ENCODE peak calls at places on chromosomes 12 and 14, in six cellular contexts. D, Y, G, J, H and E are unnamed samples.

GRCh38 chr12:131020326-131020725 is 66.6 kb downstream of the ADGRD1 start:
- DNase-seq in D (no peak), Y (no peak), J (no peak), G (no peak), H (no peak), E (no peak)

GRCh38 chr14:91586451-91586850 is 76.3 kb upstream of the PPP4R3A start:
- DNase-seq in D (no peak), Y (no peak), H (no peak), G (no peak), J (no peak), E (no peak)

GRCh38 chr14:65096323-65097089 is 5.8 kb downstream of the MAX start:
- DNase-seq in Y (no peak), G (peak; percentile 27), J (no peak), H (no peak), D (no peak), E (no peak)

GRCh38 chr12:111685322-111685810 is 390 bp downstream of the BRAP start:
- DNase-seq in D (no peak), G (no peak), H (peak; percentile 12), Y (no peak), J (no peak), E (no peak)

GRCh38 chr12:115451785-115452736 is 768.1 kb upstream of the TBX3 start:
- DNase-seq in D (peak; percentile 66), G (peak; percentile 49), Y (no peak), H (peak; percentile 66), J (no peak), E (peak; percentile 61)

GRCh38 chr12:109820921-109821381 is 12.2 kb downstream of the TRPV4 start:
- DNase-seq in J (no peak), D (no peak), Y (no peak), H (no peak), G (no peak), E (no peak)

GRCh38 chr12:95107362-95107761 is 33.9 kb upstream of the NR2C1 start:
- DNase-seq in H (no peak), Y (no peak), G (no peak), D (no peak), J (no peak), E (no peak)

GRCh38 chr12:101097829-101098580 is 112.0 kb downstream of the SLC5A8 start:
- DNase-seq in Y (no peak), H (no peak), J (no peak), D (no peak), G (no peak), E (no peak)

GRCh38 chr14:102654298-102654697 is 61.8 kb downstream of the RCOR1 start:
- DNase-seq in J (no peak), G (no peak), D (no peak), Y (no peak), H (no peak), E (no peak)

GRCh38 chr12:122861586-122861970 is 26.3 kb downstream of the HIP1R start:
- DNase-seq in G (no peak), Y (no peak), H (no peak), J (no peak), D (no peak), E (no peak)

GRCh38 chr14:68384881-68385280 is 408.0 kb downstream of the ZFP36L1 start:
- DNase-seq in G (no peak), Y (no peak), D (no peak), H (peak; percentile 44), J (no peak), E (no peak)

GRCh38 chr12:31230004-31230403 is 95.9 kb downstream of the SINHCAF start:
- DNase-seq in D (no peak), H (no peak), Y (no peak), G (no peak), J (no peak), E (no peak)

GRCh38 chr12:13350381-13350780 is 153.9 kb downstream of the EMP1 start:
- DNase-seq in H (no peak), G (no peak), Y (no peak), J (no peak), D (no peak), E (no peak)

GRCh38 chr12:46371718-46372130 is 849 bp downstream of the SLC38A2 start:
- DNase-seq in H (no peak), G (peak; percentile 69), D (no peak), Y (no peak), J (no peak), E (no peak)

GRCh38 chr12:104956870-104957301 is 1.2 kb downstream of the SLC41A2 start:
- DNase-seq in Y (no peak), G (no peak), H (no peak), D (no peak), J (no peak), E (no peak)

GRCh38 chr12:82426081-82426480 is 67.8 kb downstream of the METTL25 start:
- DNase-seq in J (no peak), G (no peak), H (no peak), Y (no peak), D (no peak), E (no peak)

GRCh38 chr12:42144174-42144423 is 575 bp downstream of the GXYLT1 start:
- DNase-seq in G (peak; percentile 26), H (no peak), J (no peak), D (peak; percentile 55), Y (no peak), E (no peak)

GRCh38 chr12:44314007-44314500 is 478.2 kb downstream of the TMEM117 start:
- DNase-seq in D (no peak), G (no peak), J (no peak), H (no peak), Y (no peak), E (no peak)

GRCh38 chr14:105938959-105939358 is 412.6 kb downstream of the TMEM121 start:
- DNase-seq in G (no peak), D (no peak), H (no peak), Y (no peak), J (no peak), E (no peak)

GRCh38 chr12:101698782-101699347 is 1.4 kb downstream of the CHPT1 start:
- DNase-seq in H (no peak), D (no peak), Y (no peak), J (no peak), G (no peak), E (no peak)

GRCh38 chr14:104344815-104345214 is 206.4 kb downstream of the KIF26A start:
- DNase-seq in H (no peak), J (no peak), D (no peak), G (no peak), Y (no peak), E (no peak)

GRCh38 chr12:81022531-81022930 is 55.3 kb upstream of the ACSS3 start:
- DNase-seq in D (no peak), G (no peak), H (no peak), Y (no peak), J (no peak), E (no peak)

GRCh38 chr14:29925106-29925722 is 2.4 kb downstream of the PRKD1 start:
- DNase-seq in J (no peak), D (no peak), Y (no peak), H (no peak), G (no peak), E (no peak)

GRCh38 chr12:49069507-49070346 is at the start of gene RHEBL1:
- DNase-seq in D (peak; percentile 98), Y (peak; percentile 90), G (peak; percentile 99), J (peak; percentile 94), H (peak; percentile 94), E (peak; percentile 81)

GRCh38 chr12:49070971-49071370 is 1.2 kb upstream of the RHEBL1 start:
- DNase-seq in G (no peak), J (no peak), Y (no peak), H (no peak), D (no peak), E (no peak)

GRCh38 chr12:49066120-49066519 is 3.7 kb downstream of the RHEBL1 start:
- DNase-seq in J (no peak), D (no peak), H (no peak), G (no peak), Y (no peak), E (peak; percentile 33)

GRCh38 chr12:49064767-49065152 is 4.2 kb upstream of the KMT2D start:
- DNase-seq in G (no peak), Y (no peak), J (no peak), H (no peak), D (no peak), E (no peak)

GRCh38 chr12:49068879-49069506 is 786 bp downstream of the RHEBL1 start:
- DNase-seq in D (peak; percentile 58), Y (no peak), G (no peak), H (no peak), J (no peak), E (no peak)
- H3K4me3 ChIP-seq in D (peak overlapping the region; percentile 70), Y (peak overlapping the region; percentile 71), G (peak overlapping the region; percentile 96), H (peak overlapping the region; percentile 85), J (peak overlapping the region; percentile 93), E (peak overlapping the region; percentile 75)

GRCh38 chr12:4856556-4856955 is 53.1 kb upstream of the KCNA1 start:
- DNase-seq in J (no peak), H (no peak), G (no peak), Y (no peak), D (no peak), E (no peak)

GRCh38 chr12:4855121-4855924 is 54.4 kb upstream of the KCNA1 start:
- DNase-seq in Y (peak; percentile 69), G (peak; percentile 34), J (peak; percentile 51), D (peak; percentile 67), H (peak; percentile 66), E (peak; percentile 98)

GRCh38 chr12:4858385-4858784 is 51.3 kb upstream of the KCNA1 start:
- DNase-seq in D (peak; percentile 58), G (no peak), H (peak; percentile 32), J (no peak), Y (no peak), E (no peak)

GRCh38 chr12:4859478-4860210 is 50.1 kb upstream of the KCNA1 start:
- DNase-seq in D (no peak), J (no peak), Y (no peak), H (no peak), G (no peak), E (no peak)

GRCh38 chr12:4857472-4858291 is 52.0 kb upstream of the KCNA1 start:
- DNase-seq in H (peak; percentile 41), J (peak; percentile 34), Y (peak; percentile 39), D (peak; percentile 92), G (peak; percentile 54), E (peak; percentile 94)
- TF ChIP-seq ZNF274 in H (no peak), J (no peak), Y (no peak), D (no peak), G (no peak), E (no peak)

GRCh38 chr12:4444031-4444430 is 1.6 kb downstream of the FGF6 start:
- DNase-seq in D (no peak), J (no peak), Y (no peak), H (no peak), G (no peak), E (no peak)

GRCh38 chr12:4446335-4446734 is 720 bp upstream of the FGF6 start:
- DNase-seq in H (no peak), D (peak; percentile 14), G (no peak), J (no peak), Y (no peak), E (no peak)

GRCh38 chr12:4443616-4444015 is 2.0 kb downstream of the FGF6 start:
- DNase-seq in D (peak; percentile 36), G (no peak), Y (no peak), J (no peak), H (no peak), E (no peak)

GRCh38 chr12:4447151-4447550 is 1.5 kb upstream of the FGF6 start:
- DNase-seq in J (no peak), Y (no peak), D (peak; percentile 22), G (no peak), H (no peak), E (no peak)

GRCh38 chr12:4445156-4446020 is at the start of gene FGF6:
- DNase-seq in Y (no peak), H (no peak), G (no peak), J (no peak), D (peak; percentile 41), E (no peak)
- H3K4me1 ChIP-seq in Y (peaks cover 5% of the 10 kb centered on the region), H (peaks cover 15% of the 10 kb centered on the region), G (no peaks in the 10 kb centered on the region), J (no peaks in the 10 kb centered on the region), D (peaks cover 12% of the 10 kb centered on the region), E (peaks cover 18% of the 10 kb centered on the region)

GRCh38 chr12:132164426-132164825 is 20.2 kb downstream of the NOC4L start:
- DNase-seq in G (no peak), D (no peak), H (no peak), Y (no peak), J (no peak), E (no peak)
- H3K4me3 ChIP-seq in G (no peak overlapping the region), D (no peak overlapping the region), H (no peak overlapping the region), Y (no peak overlapping the region), J (no peak overlapping the region), E (no peak overlapping the region)